ENCODE peak calls at places on chromosomes 1 and 21, in ten cellular contexts. J is CD8-positive, alpha-beta T cell; U is hepatocyte; X is heart left ventricle; E is cardiac muscle cell; A is small intestine; T is tibial nerve; R is iPS DF 6.9; K is heart right ventricle; V is lower lobe of right lung. M is an unnamed sample.

GRCh38 chr21:28127390-28127789 is 865.3 kb downstream of the LTN1 start:
- DNase-seq in V (no peak), U (no peak), A (no peak), X (no peak), J (no peak), R (no peak), E (no peak), T (no peak), K (no peak), M (no peak)

GRCh38 chr1:109978761-109979488 is 5.6 kb upstream of the AHCYL1 start:
- DNase-seq in A (no peak), E (no peak), V (no peak), J (no peak), T (no peak), R (no peak), U (no peak), X (no peak), K (no peak), M (no peak)

GRCh38 chr1:1996207-1996651 is 7.4 kb downstream of the CFAP74 start:
- DNase-seq in T (no peak), E (no peak), U (no peak), R (no peak), J (no peak), A (no peak), V (no peak), K (no peak), X (no peak), M (no peak)

GRCh38 chr1:77534456-77534855 is 148.0 kb downstream of the ZZZ3 start:
- DNase-seq in K (no peak), E (no peak), J (no peak), U (no peak), X (no peak), R (no peak), V (no peak), A (no peak), T (no peak), M (no peak)

GRCh38 chr1:76238094-76238551 is 163.6 kb downstream of the ST6GALNAC3 start:
- DNase-seq in R (no peak), V (no peak), X (no peak), E (no peak), J (no peak), T (no peak), U (no peak), K (no peak), A (no peak), M (no peak)

GRCh38 chr1:1278620-1279019 is 1.6 kb upstream of the SCNN1D start:
- DNase-seq in R (no peak), X (no peak), K (no peak), T (no peak), U (no peak), V (no peak), A (peak; percentile 59), J (no peak), E (no peak), M (no peak)

GRCh38 chr1:51728611-51729155 is 111.8 kb downstream of the OSBPL9 start:
- DNase-seq in A (no peak), J (no peak), V (no peak), R (no peak), T (no peak), E (no peak), X (no peak), K (no peak), U (no peak), M (no peak)

GRCh38 chr21:43367859-43368258 is 59.1 kb downstream of the SIK1 start:
- DNase-seq in A (no peak), T (no peak), X (no peak), R (no peak), J (no peak), E (no peak), K (no peak), V (no peak), U (no peak), M (no peak)

GRCh38 chr1:184225501-184226487 is 161.0 kb upstream of the C1orf21 start:
- DNase-seq in T (no peak), X (peak; percentile 17), E (no peak), J (no peak), A (no peak), R (no peak), V (no peak), K (no peak), U (no peak), M (no peak)

GRCh38 chr1:89918794-89919155 is 76.1 kb upstream of the ZNF326 start:
- DNase-seq in R (no peak), J (no peak), A (peak; percentile 17), V (no peak), U (no peak), T (no peak), E (no peak), X (no peak), K (no peak), M (no peak)

GRCh38 chr1:89918127-89918793 is 76.7 kb upstream of the ZNF326 start:
- DNase-seq in T (no peak), A (peak; percentile 12), X (no peak), V (no peak), E (no peak), J (no peak), U (no peak), K (no peak), R (no peak), M (no peak)

GRCh38 chr1:89912073-89912472 is 82.8 kb upstream of the ZNF326 start:
- DNase-seq in A (no peak), U (no peak), K (no peak), T (no peak), E (no peak), X (no peak), R (no peak), V (no peak), J (no peak), M (no peak)

GRCh38 chr1:89919174-89919573 is 75.7 kb upstream of the ZNF326 start:
- DNase-seq in J (no peak), X (no peak), U (no peak), K (no peak), A (no peak), E (no peak), T (no peak), R (no peak), V (no peak), M (no peak)

DNA sequence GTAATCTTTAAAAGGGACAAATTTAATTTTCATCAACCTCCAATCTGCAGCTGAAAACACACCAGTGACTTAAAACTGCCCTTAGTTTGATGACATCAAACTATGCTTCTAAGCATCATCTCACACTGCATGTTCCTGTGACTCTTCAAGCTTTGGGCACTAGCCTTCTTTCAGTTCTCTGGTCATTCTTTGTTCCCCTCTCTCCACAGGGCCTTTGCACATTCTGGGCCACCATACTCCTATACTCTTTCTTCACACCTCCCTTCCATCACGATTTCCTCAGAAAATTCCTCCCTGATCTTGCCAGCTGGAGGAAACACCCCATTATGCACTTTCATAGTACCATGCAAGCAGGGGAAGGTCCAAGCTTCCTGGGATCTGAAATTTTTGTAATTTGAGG is 77.6 kb upstream of the ZNF326 start:
- DNase-seq in A (no peak), U (no peak), V (no peak), J (no peak), K (no peak), X (no peak), E (no peak), R (no peak), T (no peak), M (no peak)
- H3K4me1 ChIP-seq in A (peaks cover 1% of the 10 kb centered on the region), U (no peaks in the 10 kb centered on the region), V (no peaks in the 10 kb centered on the region), J (no peaks in the 10 kb centered on the region), K (peaks cover 15% of the 10 kb centered on the region), X (peaks cover 10% of the 10 kb centered on the region), E (peaks cover 16% of the 10 kb centered on the region), R (peaks cover 11% of the 10 kb centered on the region), T (no peaks in the 10 kb centered on the region), M (no peaks in the 10 kb centered on the region)

GRCh38 chr1:186829679-186830587 is 1.2 kb downstream of the PLA2G4A start:
- DNase-seq in R (no peak), U (no peak), A (no peak), T (no peak), K (no peak), V (no peak), J (no peak), E (no peak), X (no peak), M (no peak)
- H3K4me3 ChIP-seq in R (no peak overlapping the region), U (peak overlapping the region; percentile 37), A (no peak overlapping the region), T (peak overlapping the region; percentile 59), K (peak overlapping the region; percentile 55), V (peak overlapping the region; percentile 69), J (no peak overlapping the region), E (no peak overlapping the region), X (no peak overlapping the region), M (no peak overlapping the region)

GRCh38 chr1:229030642-229031390 is 240.1 kb upstream of the RAB4A start:
- DNase-seq in V (no peak), J (no peak), X (no peak), U (no peak), T (no peak), E (no peak), R (no peak), A (no peak), K (no peak), M (no peak)
- H3K27me3 ChIP-seq in V (no peaks in the 10 kb centered on the region), J (no peaks in the 10 kb centered on the region), X (no peaks in the 10 kb centered on the region), U (no peaks in the 10 kb centered on the region), T (no peaks in the 10 kb centered on the region), E (peaks cover 31% of the 10 kb centered on the region), R (no peaks in the 10 kb centered on the region), A (no peaks in the 10 kb centered on the region), K (no peaks in the 10 kb centered on the region), M (peaks cover 18% of the 10 kb centered on the region)

GRCh38 chr1:202280595-202280994 is 61.1 kb downstream of the UBE2T start:
- DNase-seq in K (no peak), U (no peak), A (no peak), R (no peak), X (no peak), J (no peak), V (no peak), E (no peak), T (no peak), M (no peak)

GRCh38 chr1:202279806-202280205 is 61.9 kb downstream of the UBE2T start:
- DNase-seq in J (no peak), A (no peak), E (no peak), V (no peak), X (no peak), R (no peak), U (no peak), K (no peak), T (no peak), M (no peak)

GRCh38 chr1:202282017-202282335 is 59.8 kb downstream of the UBE2T start:
- DNase-seq in X (no peak), R (no peak), A (no peak), E (no peak), U (no peak), V (peak; percentile 50), T (no peak), K (no peak), J (no peak), M (no peak)

GRCh38 chr1:202282596-202283283 is 59.0 kb downstream of the UBE2T start:
- DNase-seq in R (no peak), U (no peak), T (no peak), K (no peak), X (no peak), J (no peak), V (no peak), E (no peak), A (no peak), M (no peak)

DNA sequence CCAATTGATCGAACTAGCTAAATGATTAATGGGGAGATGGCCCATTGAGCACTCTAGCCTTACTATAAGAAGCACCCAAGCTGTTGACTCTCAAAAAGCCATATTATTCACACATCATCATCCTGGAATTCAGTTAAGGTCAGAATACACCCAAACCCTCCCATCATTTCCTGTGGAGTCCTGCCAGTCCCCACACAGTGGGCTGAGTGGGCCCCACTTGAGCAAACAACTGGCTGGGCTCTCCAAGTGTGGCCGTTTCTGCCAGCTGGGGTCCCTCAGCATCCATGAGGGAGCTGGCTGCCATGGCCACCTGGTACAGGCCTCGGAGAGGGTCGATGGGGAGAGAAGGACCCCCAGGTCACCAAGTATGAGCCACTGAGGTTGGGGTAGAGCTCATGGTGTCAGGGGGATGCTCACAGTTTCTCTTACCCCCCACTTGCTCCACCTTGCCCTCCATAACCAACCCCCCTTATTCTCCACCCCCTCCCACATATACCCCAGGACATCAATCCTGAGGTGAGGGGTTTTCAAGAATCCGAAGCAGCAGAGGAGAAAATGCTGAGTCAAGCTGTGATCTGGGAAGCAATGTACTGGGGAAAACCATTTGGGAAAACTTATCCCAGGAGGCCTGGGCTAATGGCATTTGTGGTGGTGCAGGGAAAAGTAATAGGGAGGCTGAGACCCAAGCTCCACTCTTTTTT is 60.3 kb downstream of the UBE2T start:
- DNase-seq in K (no peak), U (no peak), A (no peak), E (no peak), R (no peak), T (no peak), J (no peak), X (no peak), V (no peak), M (no peak)
- H3K4me1 ChIP-seq in K (peaks cover 15% of the 10 kb centered on the region), U (peaks cover 13% of the 10 kb centered on the region), A (peaks cover 3% of the 10 kb centered on the region), E (peaks cover 4% of the 10 kb centered on the region), R (peaks cover 4% of the 10 kb centered on the region), T (no peaks in the 10 kb centered on the region), J (peaks cover 15% of the 10 kb centered on the region), X (peaks cover 4% of the 10 kb centered on the region), V (peaks cover 22% of the 10 kb centered on the region), M (peaks cover 15% of the 10 kb centered on the region)